ENCODE peak calls at places on chromosomes 5 and 9, in eight cellular contexts. Z is esophagus muscularis mucosa; F is kidney; T is right cardiac atrium; D is left ventricle myocardium inferior; J is right atrium auricular region; A is breast epithelium; N is effector memory CD4-positive, alpha-beta T cell. Y is an unnamed sample. For H3K4me1, the result is how much of the 10 kb centered on the place peaks cover.

GRCh38 chr9:3894764-3895163 is 369.0 kb upstream of the RFX3 start:
- DNase-seq in Z (no peak), F (no peak), T (no peak), D (no peak), J (no peak), A (no peak), N (no peak), Y (no peak)

GRCh38 chr5:113218906-113219517 is 215.8 kb downstream of the TSSK1B start:
- DNase-seq in Z (peak), F (no peak), T (no peak), D (no peak), J (no peak), A (no peak), N (no peak), Y (no peak)

GRCh38 chr9:21710792-21711191 is 91.6 kb upstream of the MTAP start:
- DNase-seq in Z (no peak), F (no peak), T (no peak), D (no peak), J (no peak), A (no peak), N (no peak), Y (no peak)

GRCh38 chr9:89352874-89353649 is 34.8 kb downstream of the SECISBP2 start:
- DNase-seq in Z (peak), F (no peak), T (no peak), D (no peak), J (no peak), A (no peak), N (no peak), Y (no peak)

GRCh38 chr5:145360936-145361335 is 474.2 kb downstream of the PRELID2 start:
- DNase-seq in Z (no peak), F (no peak), T (no peak), D (no peak), J (no peak), A (no peak), N (no peak), Y (no peak)

GRCh38 chr5:110096419-110096818 is 406.7 kb downstream of the MAN2A1 start:
- DNase-seq in Z (no peak), F (no peak), T (no peak), D (no peak), J (no peak), A (no peak), N (no peak), Y (no peak)

GRCh38 chr9:82961504-82962125 is 101.3 kb downstream of the RASEF start:
- DNase-seq in Z (no peak), F (peak), T (peak), D (peak), J (no peak), A (peak), N (no peak), Y (no peak)

GRCh38 chr5:158456756-158457155 is 597.8 kb upstream of the CLINT1 start:
- DNase-seq in Z (no peak), F (no peak), T (peak), D (no peak), J (peak), A (no peak), N (no peak), Y (peak)

GRCh38 chr5:95881833-95882232 is 59.3 kb upstream of the GLRX start:
- DNase-seq in Z (no peak), F (no peak), T (no peak), D (no peak), J (no peak), A (no peak), N (no peak), Y (no peak)

GRCh38 chr9:70036641-70037040 is 7.0 kb upstream of the MAMDC2 start:
- DNase-seq in Z (peak), F (no peak), T (no peak), D (no peak), J (no peak), A (no peak), N (no peak), Y (no peak)

GRCh38 chr9:123990427-123990826 is 21.1 kb upstream of the LHX2 start:
- DNase-seq in Z (no peak), F (no peak), T (no peak), D (no peak), J (no peak), A (no peak), N (no peak), Y (no peak)

GRCh38 chr5:61991861-61992260 is 314.1 kb upstream of the KIF2A start:
- DNase-seq in Z (no peak), F (no peak), T (no peak), D (no peak), J (no peak), A (no peak), N (no peak), Y (no peak)

GRCh38 chr9:93302586-93303257 is 118.8 kb downstream of the WNK2 start:
- DNase-seq in Z (no peak), F (peak), T (peak), D (no peak), J (peak), A (peak), N (peak), Y (no peak)

GRCh38 chr5:133884525-133885311 is 83.7 kb downstream of the C5orf15 start:
- DNase-seq in Z (no peak), F (peak), T (no peak), D (no peak), J (no peak), A (no peak), N (no peak), Y (no peak)

GRCh38 chr5:33690736-33691135 is 201.1 kb downstream of the ADAMTS12 start:
- DNase-seq in Z (no peak), F (no peak), T (no peak), D (no peak), J (no peak), A (no peak), N (no peak), Y (no peak)

GRCh38 chr9:85949591-85950335 is 8.8 kb downstream of the NAA35 start:
- DNase-seq in Z (no peak), F (no peak), T (no peak), D (no peak), J (no peak), A (no peak), N (no peak), Y (no peak)

GRCh38 chr9:98020471-98021145 is 35.9 kb upstream of the NANS start:
- DNase-seq in Z (no peak), F (no peak), T (no peak), D (no peak), J (no peak), A (no peak), N (no peak), Y (no peak)

GRCh38 chr5:134005415-134006118 is 792 bp upstream of the VDAC1 start:
- DNase-seq in Z (no peak), F (peak), T (peak), D (peak), J (no peak), A (no peak), N (no peak), Y (no peak)

GRCh38 chr9:116933251-116933650 is 246.1 kb downstream of the TRIM32 start:
- DNase-seq in Z (no peak), F (no peak), T (no peak), D (no peak), J (no peak), A (no peak), N (no peak), Y (no peak)

GRCh38 chr5:142931896-142932686 is 161.9 kb downstream of the ARHGAP26 start:
- DNase-seq in Z (no peak), F (no peak), T (peak), D (no peak), J (no peak), A (no peak), N (no peak), Y (no peak)

GRCh38 chr9:70607926-70608325 is 193.5 kb upstream of the KLF9 start:
- DNase-seq in Z (peak), F (no peak), T (no peak), D (no peak), J (no peak), A (no peak), N (no peak), Y (no peak)

GRCh38 chr9:6897831-6898230 is 140.1 kb downstream of the KDM4C start:
- DNase-seq in Z (no peak), F (no peak), T (no peak), D (no peak), J (no peak), A (no peak), N (no peak), Y (no peak)

GRCh38 chr5:91306497-91306896 is 76.6 kb downstream of the ARRDC3 start:
- DNase-seq in Z (no peak), F (no peak), T (no peak), D (no peak), J (no peak), A (no peak), N (no peak), Y (no peak)

GRCh38 chr9:93096131-93096802 is at the start of gene CARD19:
- DNase-seq in Z (no peak), F (no peak), T (no peak), D (peak), J (peak), A (peak), N (peak), Y (no peak)

DNA sequence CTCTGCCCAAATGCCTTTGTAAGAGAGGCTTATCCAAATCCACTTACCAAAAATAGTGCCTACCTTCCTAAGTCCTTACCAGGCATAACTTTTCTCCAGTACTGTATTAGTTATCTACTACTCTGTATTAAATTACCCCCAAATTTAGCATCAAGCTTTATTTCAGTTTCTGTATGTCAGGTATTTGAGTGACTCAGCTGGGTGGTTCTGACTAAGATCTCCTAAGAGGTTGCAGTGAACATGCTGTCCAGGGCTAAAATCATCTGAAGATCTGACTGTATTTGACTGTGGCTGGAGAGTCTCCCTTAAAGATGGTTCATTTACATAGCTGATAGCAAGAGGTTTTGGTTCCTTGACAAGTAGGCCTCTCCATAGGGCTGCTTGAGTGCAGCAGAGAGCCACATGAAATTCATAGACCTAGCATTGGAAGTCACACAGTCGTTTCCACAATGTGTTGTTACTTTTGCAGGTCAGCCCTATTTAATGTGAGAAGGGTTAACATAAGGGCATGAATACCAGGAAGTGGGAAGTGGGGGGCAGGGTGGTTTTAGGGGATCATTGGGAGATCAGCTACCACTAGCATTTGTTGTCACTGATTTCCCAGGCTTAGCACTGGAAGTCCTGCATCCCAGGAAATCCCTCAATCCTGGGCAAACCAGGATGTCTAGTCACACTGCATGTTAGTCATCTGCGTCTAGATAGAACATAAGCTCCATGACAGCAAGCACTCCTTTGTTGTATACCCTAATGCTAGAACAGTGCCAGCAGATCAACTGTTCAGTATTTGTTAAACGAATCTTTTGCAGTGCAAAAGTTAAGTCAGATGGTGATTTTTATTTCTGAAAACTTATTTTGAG is 2.0 kb upstream of the ZNF622 start:
- DNase-seq in Z (no peak), F (no peak), T (no peak), D (no peak), J (no peak), A (no peak), N (no peak), Y (no peak)
- H3K4me3 ChIP-seq in Z (no peak), F (no peak), T (no peak), D (peak), J (peak), A (no peak), N (no peak), Y (no peak)

DNA sequence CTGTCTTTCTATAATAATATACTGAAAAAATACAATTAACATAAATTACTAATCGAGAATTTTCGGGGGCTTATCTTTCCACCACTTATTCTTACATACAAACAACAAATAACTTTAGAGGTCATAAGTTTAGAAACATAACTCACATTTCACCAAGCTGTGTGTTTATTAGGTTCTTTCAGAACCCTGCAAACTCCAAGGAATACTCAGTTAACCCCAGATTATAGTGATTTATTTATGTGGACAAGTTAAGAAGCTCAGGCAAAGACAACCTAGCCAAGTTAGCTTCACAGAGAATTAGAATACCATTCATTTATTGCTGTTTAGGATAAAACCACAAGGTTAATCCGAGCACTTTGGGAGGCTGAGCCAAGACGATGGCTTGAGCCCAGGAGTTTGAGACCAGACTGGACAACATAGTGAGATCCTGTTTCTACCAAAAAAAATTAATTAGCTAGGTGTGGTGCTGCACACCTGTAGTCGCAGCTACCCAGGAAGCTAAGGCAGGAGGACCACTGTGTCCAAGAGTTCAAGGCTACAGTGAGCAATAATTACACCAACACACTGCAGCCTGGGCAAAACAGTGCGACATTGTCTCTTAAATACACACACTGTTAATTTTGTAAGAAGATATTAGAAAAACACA is 30.0 kb downstream of the GOLPH3 start:
- DNase-seq in Z (no peak), F (no peak), T (no peak), D (no peak), J (no peak), A (no peak), N (no peak), Y (no peak)
- H3K4me1 ChIP-seq in Z (half or more), F (under half), T (under half), D (half or more), J (under half), A (under half), N (under half), Y (under half)

GRCh38 chr9:122900791-122901190 is 4.4 kb downstream of the RC3H2 start:
- DNase-seq in Z (no peak), F (no peak), T (no peak), D (no peak), J (no peak), A (no peak), N (no peak), Y (no peak)
- H3K4me3 ChIP-seq in Z (peak), F (no peak), T (peak), D (no peak), J (no peak), A (no peak), N (peak), Y (peak)

GRCh38 chr5:84251503-84251902 is 133.2 kb downstream of the EDIL3 start:
- DNase-seq in Z (no peak), F (no peak), T (no peak), D (no peak), J (no peak), A (no peak), N (no peak), Y (no peak)

GRCh38 chr5:84253946-84254345 is 130.7 kb downstream of the EDIL3 start:
- DNase-seq in Z (no peak), F (no peak), T (no peak), D (no peak), J (no peak), A (no peak), N (no peak), Y (no peak)

GRCh38 chr5:84248013-84248412 is 136.7 kb downstream of the EDIL3 start:
- DNase-seq in Z (no peak), F (no peak), T (no peak), D (no peak), J (no peak), A (no peak), N (no peak), Y (no peak)

GRCh38 chr5:84255318-84255717 is 129.4 kb downstream of the EDIL3 start:
- DNase-seq in Z (no peak), F (no peak), T (no peak), D (no peak), J (no peak), A (no peak), N (no peak), Y (no peak)

DNA sequence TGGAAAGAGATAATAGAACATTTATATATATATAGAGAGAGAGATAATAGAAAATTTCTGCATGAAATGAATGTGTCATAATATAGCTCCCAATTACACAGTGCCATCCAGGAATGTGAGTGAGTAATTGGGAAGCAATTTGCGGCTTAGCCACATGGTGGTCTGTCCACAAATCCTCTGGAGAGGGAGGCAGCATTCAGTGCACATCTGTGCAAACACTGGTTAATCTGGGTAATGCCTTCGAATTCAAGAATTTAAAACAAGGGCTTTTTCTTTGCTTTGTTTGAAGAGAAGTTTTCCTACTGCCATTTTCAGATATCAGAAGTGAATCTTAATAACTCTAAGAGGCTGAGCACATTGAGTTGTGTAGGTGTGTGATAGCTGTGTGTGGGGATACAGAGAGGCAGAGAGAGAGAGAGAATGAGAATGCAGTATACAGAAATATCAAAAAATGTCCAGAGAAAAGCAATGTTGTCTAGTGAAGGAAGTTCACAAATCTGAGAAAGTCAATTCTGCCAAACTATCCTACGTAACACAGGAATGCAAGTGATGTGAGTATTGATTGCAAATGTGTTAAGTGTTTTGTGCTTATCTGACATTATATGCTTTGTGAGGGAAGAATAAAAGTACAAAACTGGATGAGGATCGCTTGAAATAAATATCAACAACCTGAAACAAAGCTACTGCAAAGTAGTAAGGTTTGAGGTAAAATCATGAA is 134.6 kb downstream of the EDIL3 start:
- DNase-seq in Z (no peak), F (no peak), T (no peak), D (no peak), J (no peak), A (no peak), N (no peak), Y (no peak)
- H3K4me1 ChIP-seq in Z (under half), F (under half), T (under half), D (under half), J (under half), A (under half), N (under half), Y (under half)

DNA sequence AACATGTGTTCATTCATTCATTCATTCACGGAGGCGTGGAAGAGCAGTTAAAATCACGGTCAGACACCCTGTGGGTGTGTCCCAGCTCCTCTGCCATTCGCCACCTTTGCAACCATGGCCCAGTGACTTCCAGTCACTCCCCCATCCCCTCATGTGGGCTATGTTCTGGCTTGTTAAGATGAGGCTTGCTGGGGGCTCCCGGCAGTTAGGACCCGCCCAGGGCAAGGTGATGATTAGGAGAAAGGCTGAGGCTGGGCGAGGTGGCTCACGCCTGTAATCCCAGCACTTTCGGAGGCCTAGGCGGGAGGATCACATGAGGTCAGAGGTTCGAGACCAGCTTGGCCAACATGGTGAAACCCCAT is 24.9 kb upstream of the PTGES start:
- DNase-seq in Z (no peak), F (no peak), T (no peak), D (no peak), J (no peak), A (no peak), N (no peak), Y (no peak)
- H3K4me3 ChIP-seq in Z (no peak), F (no peak), T (no peak), D (peak), J (no peak), A (no peak), N (no peak), Y (no peak)

DNA sequence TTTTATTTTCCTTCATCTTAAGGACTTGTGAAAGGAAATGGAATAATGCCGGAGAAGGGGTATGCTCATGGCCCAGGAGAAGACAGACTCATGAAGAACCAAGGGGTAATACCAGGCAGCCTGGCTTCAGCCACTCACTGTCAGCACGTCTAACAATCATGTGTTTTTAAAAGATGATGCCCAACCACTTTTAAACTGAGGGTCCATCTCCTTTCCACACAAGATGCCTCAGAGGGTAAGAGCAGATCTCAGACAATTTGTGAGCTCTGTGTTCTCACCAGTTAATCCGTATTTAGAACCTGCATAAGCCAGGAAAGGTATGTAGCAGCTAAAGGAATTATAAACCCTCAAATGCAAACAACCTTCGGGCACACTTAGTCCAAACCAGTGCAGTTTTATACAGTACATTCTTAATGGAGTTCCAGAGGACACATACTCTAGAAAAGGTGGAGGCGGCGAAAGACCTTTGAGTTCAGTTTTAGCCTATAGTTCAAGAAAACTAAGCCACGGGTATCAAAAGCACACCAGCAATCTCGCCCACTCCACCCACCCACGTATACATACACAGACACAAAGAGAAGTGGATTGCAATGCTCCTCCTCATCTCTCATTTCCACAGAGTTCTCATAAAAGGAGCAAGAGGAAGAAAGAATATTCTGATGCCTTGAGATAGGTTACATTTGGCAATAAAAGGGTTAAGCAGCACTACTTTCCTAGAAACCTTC is 2.6 kb downstream of the DIAPH1 start:
- DNase-seq in Z (no peak), F (no peak), T (no peak), D (no peak), J (no peak), A (no peak), N (no peak), Y (no peak)
- H3K4me1 ChIP-seq in Z (under half), F (under half), T (under half), D (half or more), J (under half), A (under half), N (under half), Y (under half)

Y was measured in thoracic aorta.